ENCODE peak calls at places on chromosomes 11 and 22, in nine cellular contexts. Q is frontal cortex; Z is H7; Y is B cell; G is lower leg skin; R is GM03348; E is stimulated activated CD4-positive, alpha-beta T cell treated with anti-CD3 and anti-CD28 coated beads, Interleukin-15, amount 100 ng/mL, for 24 hours; O is EL; U is GM23248. D is an unnamed sample.

GRCh38 chr11:74948898-74949747 is at the start of the genes SPCS2 and XRRA1:
- DNase-seq in Q (peak; percentile 75), Z (peak; percentile 94), Y (peak; percentile 97), G (peak; percentile 100), R (peak; percentile 98), E (peak; percentile 99), O (peak; percentile 99), U (peak; percentile 100), D (peak; percentile 99)

GRCh38 chr22:24553597-24554315 is 1.2 kb downstream of the GUCD1 start:
- DNase-seq in Q (no peak), Z (no peak), Y (no peak), G (no peak), R (peak; percentile 29), E (no peak), O (peak; percentile 12), U (peak; percentile 64), D (peak; percentile 96)

GRCh38 chr11:129695543-129696308 is 119.9 kb upstream of the TMEM45B start:
- DNase-seq in Q (no peak), Z (peak; percentile 87), Y (peak; percentile 54), G (peak; percentile 88), R (peak; percentile 61), E (peak; percentile 79), O (peak; percentile 25), U (peak; percentile 53), D (peak; percentile 61)

GRCh38 chr11:110049501-110050200 is 43.5 kb upstream of the ZC3H12C start:
- DNase-seq in Q (no peak), Z (no peak), Y (no peak), G (no peak), R (no peak), E (no peak), O (no peak), U (no peak), D (no peak)

GRCh38 chr22:20803696-20804324 is 29.9 kb downstream of the SERPIND1 start:
- DNase-seq in Q (no peak), Z (peak; percentile 76), Y (peak; percentile 23), G (no peak), R (peak; percentile 41), E (peak; percentile 48), O (peak; percentile 33), U (peak; percentile 47), D (peak; percentile 37)

GRCh38 chr22:26674211-26675190 is 17.1 kb downstream of the MIAT start:
- DNase-seq in Q (no peak), Z (no peak), Y (peak; percentile 32), G (no peak), R (no peak), E (peak; percentile 46), O (no peak), U (no peak), D (peak; percentile 14)

GRCh38 chr11:45884596-45885185 is 760 bp upstream of the MAPK8IP1 start:
- DNase-seq in Q (peak; percentile 15), Z (no peak), Y (no peak), G (no peak), R (no peak), E (no peak), O (no peak), U (no peak), D (no peak)

GRCh38 chr22:35838849-35839646 is 121.4 kb downstream of the APOL5 start:
- DNase-seq in Q (no peak), Z (no peak), Y (no peak), G (no peak), R (peak; percentile 54), E (no peak), O (peak; percentile 82), U (peak; percentile 91), D (no peak)

GRCh38 chr11:112932593-112932992 is 28.6 kb upstream of the NCAM1 start:
- DNase-seq in Q (no peak), Z (no peak), Y (no peak), G (no peak), R (no peak), E (no peak), O (no peak), U (no peak), D (no peak)

D was measured in erythroblast.